ENCODE peak calls at places on chromosomes 12 and 14, in seven cellular contexts. L is lung; J is AG04450; V is tibial artery; P is adrenal gland; G is pancreas; S is CD8-positive, alpha-beta memory T cell. U is an unnamed sample. For H3K9me3, the result is how much of the 10 kb centered on the place peaks cover.

GRCh38 chr14:73342670-73343069 is 105.4 kb downstream of the PAPLN start:
- DNase-seq in L (no peak), J (no peak), V (no peak), P (no peak), G (no peak), S (no peak), U (no peak)

GRCh38 chr12:132561784-132562156 is 48.6 kb downstream of the LRCOL1 start:
- DNase-seq in L (no peak), J (no peak), V (no peak), P (no peak), G (no peak), S (no peak), U (no peak)

GRCh38 chr12:62955678-62956077 is 20.7 kb upstream of the PPM1H start:
- DNase-seq in L (no peak), J (no peak), V (no peak), P (no peak), G (no peak), S (no peak), U (no peak)

GRCh38 chr12:113461666-113462065 is 10.0 kb downstream of the LHX5 start:
- DNase-seq in L (no peak), J (no peak), V (no peak), P (no peak), G (no peak), S (no peak), U (no peak)

GRCh38 chr12:126905752-126906151 is 1361.2 kb upstream of the TMEM132C start:
- DNase-seq in L (no peak), J (no peak), V (no peak), P (no peak), G (no peak), S (no peak), U (no peak)

GRCh38 chr12:87931764-87932163 is 97.4 kb downstream of the C12orf50 start:
- DNase-seq in L (no peak), J (peak), V (no peak), P (no peak), G (no peak), S (no peak), U (no peak)

GRCh38 chr12:93122569-93123091 is 193.5 kb upstream of the EEA1 start:
- DNase-seq in L (peak), J (no peak), V (no peak), P (no peak), G (peak), S (no peak), U (no peak)

GRCh38 chr12:98894412-98895085 is 249.5 kb downstream of the APAF1 start:
- DNase-seq in L (no peak), J (no peak), V (no peak), P (peak), G (no peak), S (no peak), U (no peak)

GRCh38 chr12:118680361-118680963 is 300.9 kb upstream of the SRRM4 start:
- DNase-seq in L (no peak), J (no peak), V (no peak), P (no peak), G (no peak), S (no peak), U (no peak)

GRCh38 chr12:107238276-107238675 is 144.9 kb upstream of the CRY1 start:
- DNase-seq in L (no peak), J (no peak), V (no peak), P (no peak), G (no peak), S (no peak), U (no peak)

GRCh38 chr12:127143020-127143419 is 1124.0 kb upstream of the TMEM132C start:
- DNase-seq in L (no peak), J (no peak), V (no peak), P (no peak), G (no peak), S (no peak), U (no peak)

GRCh38 chr12:68559984-68560822 is 50.5 kb upstream of the RAP1B start:
- DNase-seq in L (peak), J (no peak), V (no peak), P (no peak), G (no peak), S (no peak), U (peak)

GRCh38 chr12:108623577-108623976 is 10.1 kb downstream of the SELPLG start:
- DNase-seq in L (no peak), J (no peak), V (no peak), P (no peak), G (no peak), S (no peak), U (no peak)

GRCh38 chr14:104680806-104681688 is 8.4 kb upstream of the INF2 start:
- DNase-seq in L (no peak), J (no peak), V (peak), P (peak), G (peak), S (peak), U (peak)

GRCh38 chr12:91380651-91381050 is 198.0 kb upstream of the DCN start:
- DNase-seq in L (no peak), J (no peak), V (no peak), P (no peak), G (no peak), S (no peak), U (no peak)

GRCh38 chr14:92040431-92041040 is 677 bp upstream of the TRIP11 start:
- DNase-seq in L (no peak), J (peak), V (no peak), P (no peak), G (peak), S (no peak), U (no peak)

GRCh38 chr12:130938186-130938585 is 15.5 kb upstream of the ADGRD1 start:
- DNase-seq in L (no peak), J (no peak), V (no peak), P (no peak), G (no peak), S (no peak), U (no peak)

GRCh38 chr12:98399532-98399931 is 115.9 kb upstream of the TMPO start:
- DNase-seq in L (no peak), J (peak), V (no peak), P (no peak), G (no peak), S (peak), U (no peak)

GRCh38 chr12:117042171-117042809 is 56.9 kb downstream of the TESC start:
- DNase-seq in L (no peak), J (no peak), V (no peak), P (peak), G (no peak), S (no peak), U (peak)

GRCh38 chr12:18103624-18104023 is 13.6 kb upstream of the RERGL start:
- DNase-seq in L (no peak), J (no peak), V (no peak), P (no peak), G (no peak), S (no peak), U (no peak)

GRCh38 chr14:85444685-85445084 is 85.3 kb upstream of the FLRT2 start:
- DNase-seq in L (no peak), J (no peak), V (no peak), P (peak), G (no peak), S (no peak), U (no peak)

GRCh38 chr12:57836442-57837375 is 9.8 kb downstream of the CTDSP2 start:
- DNase-seq in L (peak), J (peak), V (peak), P (peak), G (peak), S (no peak), U (peak)

GRCh38 chr14:105426416-105427130 is 6.9 kb downstream of the MTA1 start:
- DNase-seq in L (no peak), J (no peak), V (no peak), P (no peak), G (no peak), S (no peak), U (no peak)

GRCh38 chr12:113287899-113288282 is 47.0 kb downstream of the SLC8B1 start:
- DNase-seq in L (no peak), J (no peak), V (no peak), P (no peak), G (no peak), S (no peak), U (no peak)

GRCh38 chr12:64826234-64826633 is 1.8 kb downstream of the TBC1D30 start:
- DNase-seq in L (peak), J (no peak), V (no peak), P (peak), G (no peak), S (peak), U (peak)

GRCh38 chr12:64824500-64825142 is at the start of gene TBC1D30:
- DNase-seq in L (no peak), J (no peak), V (no peak), P (peak), G (no peak), S (no peak), U (peak)

GRCh38 chr12:64821116-64821630 is 3.3 kb upstream of the TBC1D30 start:
- DNase-seq in L (no peak), J (no peak), V (no peak), P (no peak), G (no peak), S (no peak), U (no peak)

GRCh38 chr12:64825143-64826011 is 930 bp downstream of the TBC1D30 start:
- DNase-seq in L (no peak), J (no peak), V (no peak), P (no peak), G (no peak), S (no peak), U (no peak)

DNA sequence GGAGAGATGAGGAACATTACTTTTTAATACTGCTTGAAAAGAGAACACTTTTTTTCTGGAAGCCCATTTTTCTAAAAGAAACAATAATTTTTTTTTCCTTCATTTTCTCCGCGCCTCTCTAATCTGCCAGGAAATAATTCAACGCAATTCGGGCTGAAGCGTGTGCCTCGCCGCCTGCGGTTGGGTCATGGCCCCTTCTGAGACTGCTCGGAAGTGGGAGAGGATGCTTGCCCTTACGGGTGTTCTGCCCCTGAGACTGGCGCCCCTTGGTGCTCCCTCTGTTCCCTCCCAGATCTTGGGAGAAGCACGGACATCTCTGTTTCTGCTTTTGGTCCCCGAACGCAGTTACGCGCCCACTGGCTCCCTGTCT is 332 bp upstream of the TBC1D30 start:
- DNase-seq in L (no peak), J (no peak), V (no peak), P (no peak), G (no peak), S (no peak), U (no peak)
- H3K9me3 ChIP-seq in L (under half), J (under half), V (under half), P (under half), G (under half), S (under half), U (under half)

GRCh38 chr12:76518699-76519098 is 40.9 kb downstream of the OSBPL8 start:
- DNase-seq in L (no peak), J (no peak), V (no peak), P (no peak), G (no peak), S (no peak), U (no peak)

GRCh38 chr12:76515271-76515670 is 44.3 kb downstream of the OSBPL8 start:
- DNase-seq in L (no peak), J (no peak), V (no peak), P (no peak), G (no peak), S (no peak), U (no peak)

GRCh38 chr12:76520348-76520747 is 39.2 kb downstream of the OSBPL8 start:
- DNase-seq in L (no peak), J (no peak), V (no peak), P (no peak), G (no peak), S (no peak), U (no peak)

GRCh38 chr12:76523408-76523807 is 36.2 kb downstream of the OSBPL8 start:
- DNase-seq in L (no peak), J (no peak), V (no peak), P (no peak), G (no peak), S (no peak), U (no peak)

DNA sequence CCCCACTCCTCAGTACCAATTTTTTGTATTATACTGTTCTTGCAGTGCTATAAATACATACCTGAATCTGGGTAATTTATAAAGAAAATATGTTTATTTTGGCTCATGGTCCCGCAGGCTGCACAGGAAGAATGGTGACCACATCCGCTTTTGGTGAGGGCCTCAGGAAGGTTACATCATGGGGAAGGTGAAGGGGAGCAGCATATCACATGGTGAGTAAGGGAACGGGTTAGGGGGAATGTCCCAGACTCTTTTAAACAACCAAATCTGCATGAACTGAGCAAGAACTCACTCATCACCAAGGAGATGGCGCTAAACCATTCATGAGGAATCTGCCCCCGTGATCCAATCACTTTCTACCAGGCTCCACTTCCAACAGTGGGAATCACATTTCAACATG is 40.0 kb downstream of the OSBPL8 start:
- DNase-seq in L (no peak), J (no peak), V (no peak), P (no peak), G (no peak), S (no peak), U (no peak)
- H3K9me3 ChIP-seq in L (under half), J (under half), V (under half), P (under half), G (under half), S (under half), U (under half)

DNA sequence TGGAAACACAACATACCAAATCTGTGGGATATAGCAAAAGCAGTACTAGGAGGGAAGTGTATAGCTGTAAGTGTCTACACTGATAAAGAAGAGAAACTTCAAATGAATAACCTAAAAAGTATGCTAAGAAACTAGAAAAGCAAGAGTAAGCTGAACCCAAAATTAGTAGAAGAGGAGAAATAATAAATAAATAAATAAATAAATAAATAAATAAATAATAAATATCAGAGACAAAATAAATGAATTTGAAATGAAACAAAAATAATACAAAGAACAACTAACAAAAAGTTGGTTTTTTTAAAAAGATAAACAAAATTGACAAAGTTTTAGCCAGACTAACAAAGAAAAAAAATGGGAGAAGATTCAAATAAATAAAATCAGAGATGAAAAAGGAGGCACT is 72.7 kb upstream of the TSPAN8 start:
- DNase-seq in L (no peak), J (no peak), V (no peak), P (no peak), G (no peak), S (no peak), U (no peak)
- H3K9me3 ChIP-seq in L (under half), J (under half), V (under half), P (under half), G (under half), S (under half), U (under half)

GRCh38 chr12:45354399-45354798 is 138.5 kb downstream of the ANO6 start:
- DNase-seq in L (no peak), J (no peak), V (no peak), P (no peak), G (no peak), S (no peak), U (no peak)

GRCh38 chr12:45353944-45354343 is 138.0 kb downstream of the ANO6 start:
- DNase-seq in L (no peak), J (no peak), V (no peak), P (no peak), G (no peak), S (no peak), U (no peak)

GRCh38 chr12:45355750-45356149 is 139.9 kb downstream of the ANO6 start:
- DNase-seq in L (no peak), J (no peak), V (no peak), P (no peak), G (no peak), S (no peak), U (no peak)

GRCh38 chr12:45357547-45358417 is 141.9 kb downstream of the ANO6 start:
- DNase-seq in L (no peak), J (no peak), V (no peak), P (peak), G (no peak), S (no peak), U (peak)

GRCh38 chr12:45356822-45357546 is 141.1 kb downstream of the ANO6 start:
- DNase-seq in L (no peak), J (no peak), V (no peak), P (no peak), G (no peak), S (no peak), U (no peak)
- H3K9me3 ChIP-seq in L (under half), J (under half), V (under half), P (under half), G (under half), S (under half), U (under half)

GRCh38 chr14:61145903-61146411 is 135.2 kb downstream of the TMEM30B start:
- DNase-seq in L (peak), J (no peak), V (no peak), P (no peak), G (no peak), S (no peak), U (no peak)

GRCh38 chr14:61145258-61145902 is 135.8 kb downstream of the TMEM30B start:
- DNase-seq in L (peak), J (peak), V (no peak), P (no peak), G (no peak), S (no peak), U (no peak)

GRCh38 chr14:61140872-61141271 is 140.3 kb downstream of the TMEM30B start:
- DNase-seq in L (no peak), J (peak), V (no peak), P (no peak), G (no peak), S (no peak), U (no peak)

GRCh38 chr14:61139006-61139599 is 142.0 kb downstream of the TMEM30B start:
- DNase-seq in L (no peak), J (no peak), V (no peak), P (no peak), G (no peak), S (no peak), U (no peak)

DNA sequence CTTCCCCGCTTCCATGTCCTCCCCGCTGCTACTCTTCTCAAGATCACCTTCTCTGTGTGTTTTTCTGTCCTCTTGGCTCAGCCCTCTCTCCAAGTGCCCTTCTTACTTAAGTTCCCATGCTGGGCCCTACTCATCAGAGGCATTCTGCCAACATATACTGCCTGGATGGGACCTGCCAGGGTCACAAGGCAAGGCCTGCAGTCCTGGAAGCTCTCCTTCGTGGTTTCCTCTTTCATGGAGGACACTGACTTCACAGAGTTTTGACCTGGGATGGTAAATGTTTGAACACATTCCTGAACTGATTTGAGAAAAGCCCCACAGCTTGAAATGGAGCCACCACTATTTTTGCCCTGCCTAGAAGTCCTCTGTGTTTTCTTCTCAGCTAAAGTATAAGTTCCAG is 140.9 kb downstream of the TMEM30B start:
- DNase-seq in L (no peak), J (no peak), V (no peak), P (no peak), G (no peak), S (no peak), U (no peak)
- H3K9me3 ChIP-seq in L (under half), J (under half), V (under half), P (under half), G (under half), S (under half), U (under half)

GRCh38 chr14:47195582-47195981 is 479.8 kb downstream of the MDGA2 start:
- DNase-seq in L (no peak), J (no peak), V (no peak), P (no peak), G (no peak), S (no peak), U (no peak)

DNA sequence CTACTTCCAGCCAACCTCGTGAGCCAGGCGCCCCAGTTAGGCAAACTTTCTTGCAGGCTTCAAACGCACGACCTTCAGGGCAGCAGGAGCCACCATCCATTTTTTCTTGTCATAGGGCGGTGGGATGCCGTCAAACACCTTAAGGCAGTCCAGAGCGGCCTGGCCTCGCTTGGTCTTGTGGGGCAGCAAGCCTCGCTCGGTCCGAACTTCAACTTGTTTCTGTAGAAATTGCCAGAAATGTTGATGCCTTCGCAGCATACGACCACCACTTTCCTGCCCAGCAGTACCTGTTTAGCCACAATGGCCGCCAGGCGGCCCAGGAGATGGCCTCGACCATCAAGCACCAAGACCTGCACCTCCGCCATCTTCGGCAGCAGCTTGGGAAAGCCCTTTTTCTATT is 474.7 kb downstream of the MDGA2 start:
- DNase-seq in L (no peak), J (no peak), V (no peak), P (no peak), G (no peak), S (peak), U (peak)
- H3K9me3 ChIP-seq in L (under half), J (under half), V (under half), P (under half), G (under half), S (under half), U (under half)

GRCh38 chr14:25765909-25766308 is 716.0 kb upstream of the STXBP6 start:
- DNase-seq in L (no peak), J (no peak), V (no peak), P (no peak), G (no peak), S (no peak), U (no peak)
- H3K9me3 ChIP-seq in L (under half), J (under half), V (under half), P (under half), G (under half), S (under half), U (under half)

GRCh38 chr12:20269352-20270067 is 98.8 kb upstream of the PDE3A start:
- DNase-seq in L (no peak), J (no peak), V (no peak), P (no peak), G (no peak), S (no peak), U (no peak)
- H3K9me3 ChIP-seq in L (under half), J (under half), V (under half), P (under half), G (under half), S (under half), U (under half)

DNA sequence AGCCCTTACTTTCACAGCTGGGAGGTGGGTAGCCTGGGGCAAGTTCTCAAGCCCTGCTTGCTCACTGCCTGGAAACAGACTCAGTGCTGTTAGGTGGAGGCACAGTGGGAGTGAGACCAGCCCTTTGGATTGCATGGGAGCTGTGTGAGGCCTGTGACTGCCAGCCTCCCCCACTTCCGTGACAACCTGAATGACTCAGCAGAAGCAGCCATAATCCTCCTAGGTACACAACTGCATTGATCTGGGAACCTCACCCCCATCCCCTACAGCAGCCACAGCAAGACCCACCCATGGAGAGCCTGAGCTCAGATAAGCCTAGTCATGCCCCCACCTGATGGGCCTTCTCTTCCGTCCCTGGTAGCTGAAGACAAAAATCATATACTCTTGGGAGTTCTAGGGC is 26.4 kb downstream of the ALG10 start:
- DNase-seq in L (no peak), J (no peak), V (no peak), P (no peak), G (no peak), S (no peak), U (no peak)
- H3K9me3 ChIP-seq in L (under half), J (under half), V (under half), P (under half), G (under half), S (under half), U (under half)